ENCODE peak calls at places on chromosomes 1 and 21, in four cellular contexts. One of them, this sample, is unnamed.

GRCh38 chr1:61210435-61211012 is 128.2 kb downstream of the NFIA start:
- DNase-seq in HepG2: peak
- DNase-seq in GM12878: no peak
- DNase-seq in K562: no peak
- DNase-seq in this sample: no peak

GRCh38 chr1:63674238-63674864 is 81.1 kb downstream of the PGM1 start:
- DNase-seq in HepG2: peak
- DNase-seq in GM12878: no peak
- DNase-seq in K562: peak
- DNase-seq in this sample: peak

GRCh38 chr1:54792686-54793282 is 8.3 kb downstream of the TTC22 start:
- DNase-seq in HepG2: no peak
- DNase-seq in GM12878: no peak
- DNase-seq in K562: no peak
- DNase-seq in this sample: no peak

GRCh38 chr21:45545691-45546531 is 3.7 kb upstream of the SLC19A1 start:
- DNase-seq in HepG2: no peak
- DNase-seq in GM12878: no peak
- DNase-seq in K562: no peak
- DNase-seq in this sample: no peak

GRCh38 chr1:120176092-120176855 is at the start of gene SEC22B:
- DNase-seq in HepG2: peak
- DNase-seq in GM12878: peak
- DNase-seq in K562: peak
- DNase-seq in this sample: peak

GRCh38 chr1:19381261-19381660 is 69.1 kb downstream of the SLC66A1 start:
- DNase-seq in HepG2: no peak
- DNase-seq in GM12878: no peak
- DNase-seq in K562: no peak
- DNase-seq in this sample: no peak

GRCh38 chr1:51567653-51568052 is 48.6 kb upstream of the EPS15 start:
- DNase-seq in HepG2: no peak
- DNase-seq in GM12878: no peak
- DNase-seq in K562: no peak
- DNase-seq in this sample: no peak

GRCh38 chr1:201582977-201583376 is 44.0 kb downstream of the NAV1 start:
- DNase-seq in HepG2: no peak
- DNase-seq in GM12878: no peak
- DNase-seq in K562: no peak
- DNase-seq in this sample: no peak

GRCh38 chr1:78114034-78114956 is 68.5 kb downstream of the GIPC2 start:
- DNase-seq in HepG2: peak
- DNase-seq in GM12878: peak
- DNase-seq in K562: peak
- DNase-seq in this sample: peak

GRCh38 chr1:43521716-43522115 is 9.0 kb upstream of the PTPRF start:
- DNase-seq in HepG2: no peak
- DNase-seq in GM12878: no peak
- DNase-seq in K562: no peak
- DNase-seq in this sample: no peak

GRCh38 chr1:56576880-56577858 is 2.2 kb downstream of the PLPP3 start:
- DNase-seq in HepG2: peak
- DNase-seq in GM12878: no peak
- DNase-seq in K562: no peak
- DNase-seq in this sample: peak

GRCh38 chr1:75136158-75136815 is 2.1 kb downstream of the LHX8 start:
- DNase-seq in HepG2: no peak
- DNase-seq in GM12878: no peak
- DNase-seq in K562: no peak
- DNase-seq in this sample: peak

GRCh38 chr1:1669468-1670440 is 10.9 kb upstream of the CDK11B start:
- DNase-seq in HepG2: no peak
- DNase-seq in GM12878: no peak
- DNase-seq in K562: peak
- DNase-seq in this sample: peak

GRCh38 chr1:31422505-31423319 is 9.7 kb downstream of the SERINC2 start:
- DNase-seq in HepG2: peak
- DNase-seq in GM12878: peak
- DNase-seq in K562: peak
- DNase-seq in this sample: peak

GRCh38 chr1:76084029-76084627 is 9.6 kb downstream of the ST6GALNAC3 start:
- DNase-seq in HepG2: no peak
- DNase-seq in GM12878: no peak
- DNase-seq in K562: no peak
- DNase-seq in this sample: no peak

GRCh38 chr1:211741116-211741515 is 65.7 kb upstream of the NEK2 start:
- DNase-seq in HepG2: no peak
- DNase-seq in GM12878: no peak
- DNase-seq in K562: no peak
- DNase-seq in this sample: no peak

GRCh38 chr1:147605591-147605990 is 64.3 kb downstream of the BCL9 start:
- DNase-seq in HepG2: no peak
- DNase-seq in GM12878: no peak
- DNase-seq in K562: no peak
- DNase-seq in this sample: no peak

GRCh38 chr1:159008744-159009188 is 941 bp upstream of the IFI16 start:
- DNase-seq in HepG2: no peak
- DNase-seq in GM12878: peak
- DNase-seq in K562: no peak
- DNase-seq in this sample: no peak

GRCh38 chr21:44010429-44010828 is 1.7 kb upstream of the TRAPPC10 start:
- DNase-seq in HepG2: peak
- DNase-seq in GM12878: no peak
- DNase-seq in K562: no peak
- DNase-seq in this sample: no peak

GRCh38 chr1:214126697-214127146 is 138.9 kb downstream of the PROX1 start:
- DNase-seq in HepG2: peak
- DNase-seq in GM12878: no peak
- DNase-seq in K562: no peak
- DNase-seq in this sample: no peak

GRCh38 chr1:204341380-204341779 is 18.3 kb downstream of the PLEKHA6 start:
- DNase-seq in HepG2: peak
- DNase-seq in GM12878: no peak
- DNase-seq in K562: no peak
- DNase-seq in this sample: no peak

GRCh38 chr1:204992499-204992898 is 50.5 kb upstream of the CNTN2 start:
- DNase-seq in HepG2: no peak
- DNase-seq in GM12878: no peak
- DNase-seq in K562: no peak
- DNase-seq in this sample: no peak

GRCh38 chr1:23282967-23283366 is 61.1 kb downstream of the HNRNPR start:
- DNase-seq in HepG2: no peak
- DNase-seq in GM12878: no peak
- DNase-seq in K562: no peak
- DNase-seq in this sample: no peak

GRCh38 chr1:185477638-185478216 is 160.7 kb upstream of the IVNS1ABP start:
- DNase-seq in HepG2: peak
- DNase-seq in GM12878: no peak
- DNase-seq in K562: no peak
- DNase-seq in this sample: no peak

GRCh38 chr21:43719748-43720538 is 1.0 kb downstream of the PDXK start:
- DNase-seq in HepG2: no peak
- DNase-seq in GM12878: no peak
- DNase-seq in K562: no peak
- DNase-seq in this sample: no peak

GRCh38 chr21:36104306-36105300 is 30.3 kb upstream of the CBR3 start:
- DNase-seq in HepG2: no peak
- DNase-seq in GM12878: no peak
- DNase-seq in K562: no peak
- DNase-seq in this sample: peak

GRCh38 chr1:48955774-48956173 is 179.1 kb upstream of the BEND5 start:
- DNase-seq in HepG2: no peak
- DNase-seq in GM12878: no peak
- DNase-seq in K562: no peak
- DNase-seq in this sample: no peak

DNA sequence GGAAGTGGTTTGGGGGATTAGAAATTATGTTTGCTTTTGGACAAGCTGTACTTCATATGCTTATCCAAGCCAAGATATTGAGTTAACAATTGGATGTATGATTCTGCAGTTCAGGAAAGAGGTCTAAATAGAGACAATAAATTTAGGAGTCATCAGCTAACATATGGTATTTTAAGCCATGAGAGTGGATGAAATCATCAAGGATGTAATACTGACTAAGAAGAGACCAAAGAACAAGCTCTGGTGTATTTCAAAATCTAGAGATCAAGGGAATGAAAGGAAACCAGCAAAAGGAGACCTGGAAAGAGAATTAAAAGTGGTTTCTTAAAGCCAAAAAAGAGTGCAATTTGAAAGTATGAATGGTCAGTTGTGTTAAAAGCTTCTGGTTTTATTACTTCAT is 183.6 kb upstream of the BEND5 start:
- DNase-seq in HepG2: no peak
- DNase-seq in GM12878: no peak
- DNase-seq in K562: no peak
- DNase-seq in this sample: no peak
- TF ChIP-seq TARDBP in HepG2: no peak
- TF ChIP-seq TARDBP in GM12878: no peak
- TF ChIP-seq TARDBP in K562: no peak
- TF ChIP-seq TARDBP in this sample: no peak

GRCh38 chr1:150575072-150575489 is 4.3 kb downstream of the MCL1 start:
- DNase-seq in HepG2: no peak
- DNase-seq in GM12878: no peak
- DNase-seq in K562: no peak
- DNase-seq in this sample: no peak

GRCh38 chr1:150574260-150575071 is 4.9 kb downstream of the MCL1 start:
- DNase-seq in HepG2: no peak
- DNase-seq in GM12878: no peak
- DNase-seq in K562: no peak
- DNase-seq in this sample: no peak

GRCh38 chr1:150576367-150576711 is 3.1 kb downstream of the MCL1 start:
- DNase-seq in HepG2: no peak
- DNase-seq in GM12878: no peak
- DNase-seq in K562: no peak
- DNase-seq in this sample: no peak

GRCh38 chr1:150576794-150577556 is 2.4 kb downstream of the MCL1 start:
- DNase-seq in HepG2: peak
- DNase-seq in GM12878: no peak
- DNase-seq in K562: no peak
- DNase-seq in this sample: no peak

GRCh38 chr1:150575518-150576366 is 3.7 kb downstream of the MCL1 start:
- DNase-seq in HepG2: no peak
- DNase-seq in GM12878: no peak
- DNase-seq in K562: no peak
- DNase-seq in this sample: no peak
- TF ChIP-seq SP1 in HepG2: no peak
- TF ChIP-seq SP1 in GM12878: no peak
- TF ChIP-seq SP1 in K562: no peak
- TF ChIP-seq SP1 in this sample: no peak

GRCh38 chr1:172918478-172918877 is 132.3 kb downstream of the TNFSF18 start:
- DNase-seq in HepG2: no peak
- DNase-seq in GM12878: no peak
- DNase-seq in K562: no peak
- DNase-seq in this sample: no peak
- TF ChIP-seq TARDBP in HepG2: no peak
- TF ChIP-seq TARDBP in GM12878: no peak
- TF ChIP-seq TARDBP in K562: no peak
- TF ChIP-seq TARDBP in this sample: no peak

DNA sequence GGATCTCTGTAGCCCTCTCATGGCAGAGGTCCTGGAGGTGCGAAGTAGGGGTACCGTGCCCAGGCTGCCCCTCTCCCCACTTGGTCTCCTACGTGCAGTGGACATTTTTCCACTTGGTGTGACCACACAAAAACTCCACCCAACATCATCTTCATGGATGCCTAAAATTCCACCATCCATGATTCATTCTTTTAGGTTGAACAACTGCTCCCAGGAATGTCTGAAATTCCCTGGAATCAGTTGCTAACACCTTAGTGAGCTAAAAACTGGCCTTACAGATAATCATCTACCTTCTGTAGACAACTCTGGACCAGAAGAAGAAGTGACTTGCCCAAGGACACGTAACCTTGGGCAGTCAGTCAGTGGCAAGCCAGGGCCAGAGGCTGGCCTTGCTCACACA is 32.1 kb upstream of the CLIC4 start:
- DNase-seq in HepG2: no peak
- DNase-seq in GM12878: no peak
- DNase-seq in K562: peak
- DNase-seq in this sample: no peak
- TF ChIP-seq SP1 in HepG2: no peak
- TF ChIP-seq SP1 in GM12878: no peak
- TF ChIP-seq SP1 in K562: no peak
- TF ChIP-seq SP1 in this sample: no peak

This sample was measured in HEK293T.